ENCODE peak calls at places on chromosome 21, in eight cellular contexts. One of them, this sample, is unnamed.

GRCh38 chr21:34576043-34576466 is 38.9 kb downstream of the RCAN1 start:
- DNase-seq in CD8-positive, alpha-beta memory T cell: no peak
- DNase-seq in mesenchymal stem cell: no peak
- DNase-seq in stomach: no peak
- DNase-seq in body of pancreas: no peak
- DNase-seq in transverse colon: no peak
- DNase-seq in Peyer's patch: no peak
- DNase-seq in PC-3: no peak
- DNase-seq in this sample: no peak

GRCh38 chr21:17636711-17637110 is 24.0 kb upstream of the BTG3 start:
- DNase-seq in CD8-positive, alpha-beta memory T cell: no peak
- DNase-seq in mesenchymal stem cell: no peak
- DNase-seq in stomach: no peak
- DNase-seq in body of pancreas: no peak
- DNase-seq in transverse colon: no peak
- DNase-seq in Peyer's patch: no peak
- DNase-seq in PC-3: no peak
- DNase-seq in this sample: no peak

GRCh38 chr21:27480841-27481261 is 514.0 kb upstream of the ADAMTS5 start:
- DNase-seq in CD8-positive, alpha-beta memory T cell: no peak
- DNase-seq in mesenchymal stem cell: peak; percentile 29
- DNase-seq in stomach: no peak
- DNase-seq in body of pancreas: no peak
- DNase-seq in transverse colon: no peak
- DNase-seq in Peyer's patch: no peak
- DNase-seq in PC-3: peak; percentile 17
- DNase-seq in this sample: no peak

GRCh38 chr21:34695434-34695833 is 26.6 kb downstream of the CLIC6 start:
- DNase-seq in CD8-positive, alpha-beta memory T cell: no peak
- DNase-seq in mesenchymal stem cell: peak; percentile 20
- DNase-seq in stomach: no peak
- DNase-seq in body of pancreas: no peak
- DNase-seq in transverse colon: no peak
- DNase-seq in Peyer's patch: no peak
- DNase-seq in PC-3: no peak
- DNase-seq in this sample: no peak

GRCh38 chr21:46425566-46425965 is 33.1 kb upstream of the DIP2A start:
- DNase-seq in CD8-positive, alpha-beta memory T cell: peak; percentile 91
- DNase-seq in mesenchymal stem cell: no peak
- DNase-seq in stomach: no peak
- DNase-seq in body of pancreas: no peak
- DNase-seq in transverse colon: no peak
- DNase-seq in Peyer's patch: no peak
- DNase-seq in PC-3: no peak
- DNase-seq in this sample: no peak

GRCh38 chr21:16194851-16195251 is 465.1 kb downstream of the USP25 start:
- DNase-seq in CD8-positive, alpha-beta memory T cell: no peak
- DNase-seq in mesenchymal stem cell: peak; percentile 22
- DNase-seq in stomach: no peak
- DNase-seq in body of pancreas: no peak
- DNase-seq in transverse colon: no peak
- DNase-seq in Peyer's patch: no peak
- DNase-seq in PC-3: no peak
- DNase-seq in this sample: no peak

GRCh38 chr21:16086121-16086520 is 356.3 kb downstream of the USP25 start:
- DNase-seq in CD8-positive, alpha-beta memory T cell: no peak
- DNase-seq in mesenchymal stem cell: no peak
- DNase-seq in stomach: no peak
- DNase-seq in body of pancreas: no peak
- DNase-seq in transverse colon: no peak
- DNase-seq in Peyer's patch: no peak
- DNase-seq in PC-3: peak; percentile 49
- DNase-seq in this sample: no peak

GRCh38 chr21:42980959-42981523 is 6.7 kb downstream of the PKNOX1 start:
- DNase-seq in CD8-positive, alpha-beta memory T cell: no peak
- DNase-seq in mesenchymal stem cell: no peak
- DNase-seq in stomach: no peak
- DNase-seq in body of pancreas: no peak
- DNase-seq in transverse colon: no peak
- DNase-seq in Peyer's patch: no peak
- DNase-seq in PC-3: no peak
- DNase-seq in this sample: no peak

GRCh38 chr21:34808569-34809204 is 139.9 kb downstream of the CLIC6 start:
- DNase-seq in CD8-positive, alpha-beta memory T cell: no peak
- DNase-seq in mesenchymal stem cell: peak; percentile 88
- DNase-seq in stomach: no peak
- DNase-seq in body of pancreas: no peak
- DNase-seq in transverse colon: no peak
- DNase-seq in Peyer's patch: no peak
- DNase-seq in PC-3: no peak
- DNase-seq in this sample: no peak

GRCh38 chr21:33861125-33861524 is 54.5 kb downstream of the ATP5PO start:
- DNase-seq in CD8-positive, alpha-beta memory T cell: no peak
- DNase-seq in mesenchymal stem cell: no peak
- DNase-seq in stomach: no peak
- DNase-seq in body of pancreas: no peak
- DNase-seq in transverse colon: no peak
- DNase-seq in Peyer's patch: no peak
- DNase-seq in PC-3: no peak
- DNase-seq in this sample: no peak

GRCh38 chr21:36087362-36088138 is 17.7 kb downstream of the CBR1 start:
- DNase-seq in CD8-positive, alpha-beta memory T cell: no peak
- DNase-seq in mesenchymal stem cell: no peak
- DNase-seq in stomach: no peak
- DNase-seq in body of pancreas: no peak
- DNase-seq in transverse colon: no peak
- DNase-seq in Peyer's patch: no peak
- DNase-seq in PC-3: no peak
- DNase-seq in this sample: no peak
- H3K4me1 ChIP-seq in CD8-positive, alpha-beta memory T cell: no peaks in the 10 kb centered on the region
- H3K4me1 ChIP-seq in mesenchymal stem cell: no peaks in the 10 kb centered on the region
- H3K4me1 ChIP-seq in stomach: no peaks in the 10 kb centered on the region
- H3K4me1 ChIP-seq in body of pancreas: no peaks in the 10 kb centered on the region
- H3K4me1 ChIP-seq in transverse colon: no peaks in the 10 kb centered on the region
- H3K4me1 ChIP-seq in Peyer's patch: no peaks in the 10 kb centered on the region
- H3K4me1 ChIP-seq in PC-3: no peaks in the 10 kb centered on the region
- H3K4me1 ChIP-seq in this sample: no peaks in the 10 kb centered on the region

DNA sequence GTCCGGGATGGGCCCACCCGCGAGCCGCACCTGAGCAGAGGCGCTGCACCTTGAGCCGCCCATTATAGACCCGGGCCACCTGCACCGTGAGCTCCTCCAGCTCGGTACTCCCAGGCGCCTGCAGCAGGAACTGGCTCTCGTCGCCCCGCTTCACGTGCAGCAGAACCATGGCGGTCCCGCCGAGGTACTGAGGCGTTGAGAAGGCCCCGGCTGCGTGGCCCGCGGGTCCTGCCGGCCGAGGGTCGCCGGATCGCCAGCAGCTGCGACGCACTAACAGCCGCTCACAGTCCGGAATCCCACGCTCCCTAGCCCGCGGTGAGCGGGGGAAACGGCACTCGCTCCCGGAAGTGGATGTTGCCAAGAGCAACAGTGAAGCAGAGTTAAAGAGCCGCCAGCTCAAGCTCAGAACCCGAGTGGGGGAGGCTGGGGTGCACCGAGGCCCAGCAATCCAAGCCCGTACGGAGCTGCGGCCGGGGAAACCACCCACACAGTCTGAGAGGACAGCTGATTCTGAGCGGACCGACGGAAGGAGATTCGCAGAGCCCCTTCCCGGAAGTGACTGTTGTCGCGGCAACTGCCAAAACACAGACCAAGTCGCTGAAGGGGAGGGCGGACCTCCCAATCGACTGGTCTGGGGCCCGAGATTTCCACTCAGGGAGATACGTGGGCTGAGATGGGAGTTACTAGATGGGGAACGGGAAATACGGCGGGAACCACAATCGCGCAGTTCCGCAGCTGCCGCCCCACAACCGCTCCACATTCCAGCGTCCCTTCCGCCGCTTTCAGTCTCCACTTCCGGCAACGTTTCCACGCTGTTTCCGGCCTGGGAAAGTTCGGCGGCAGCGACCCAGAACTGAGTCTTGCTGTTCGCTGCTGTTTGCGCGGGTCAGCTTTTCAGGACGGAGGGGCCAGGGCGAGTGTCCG is at the start of gene CFAP298:
- DNase-seq in CD8-positive, alpha-beta memory T cell: peak; percentile 94
- DNase-seq in mesenchymal stem cell: peak; percentile 98
- DNase-seq in stomach: peak; percentile 83
- DNase-seq in body of pancreas: peak; percentile 80
- DNase-seq in transverse colon: peak; percentile 88
- DNase-seq in Peyer's patch: peak; percentile 90
- DNase-seq in PC-3: peak; percentile 89
- DNase-seq in this sample: peak; percentile 92
- H3K4me3 ChIP-seq in CD8-positive, alpha-beta memory T cell: peak within 1 kb of the TSS; percentile 97
- H3K4me3 ChIP-seq in mesenchymal stem cell: peak within 1 kb of the TSS; percentile 95
- H3K4me3 ChIP-seq in stomach: peak within 1 kb of the TSS; percentile 96
- H3K4me3 ChIP-seq in body of pancreas: peak within 1 kb of the TSS; percentile 95
- H3K4me3 ChIP-seq in transverse colon: peak within 1 kb of the TSS; percentile 96
- H3K4me3 ChIP-seq in Peyer's patch: peak within 1 kb of the TSS; percentile 83
- H3K4me3 ChIP-seq in PC-3: peak within 1 kb of the TSS; percentile 97
- H3K4me3 ChIP-seq in this sample: peak within 1 kb of the TSS; percentile 90

GRCh38 chr21:14866859-14867560 is 197.8 kb downstream of the NRIP1 start:
- DNase-seq in CD8-positive, alpha-beta memory T cell: no peak
- DNase-seq in mesenchymal stem cell: no peak
- DNase-seq in stomach: no peak
- DNase-seq in body of pancreas: no peak
- DNase-seq in transverse colon: no peak
- DNase-seq in Peyer's patch: no peak
- DNase-seq in PC-3: no peak
- DNase-seq in this sample: no peak
- H3K4me1 ChIP-seq in CD8-positive, alpha-beta memory T cell: no peaks in the 10 kb centered on the region
- H3K4me1 ChIP-seq in mesenchymal stem cell: no peaks in the 10 kb centered on the region
- H3K4me1 ChIP-seq in stomach: peaks cover 35% of the 10 kb centered on the region
- H3K4me1 ChIP-seq in body of pancreas: peaks cover 17% of the 10 kb centered on the region
- H3K4me1 ChIP-seq in transverse colon: peaks cover 72% of the 10 kb centered on the region
- H3K4me1 ChIP-seq in Peyer's patch: peaks cover 7% of the 10 kb centered on the region
- H3K4me1 ChIP-seq in PC-3: peaks cover 48% of the 10 kb centered on the region
- H3K4me1 ChIP-seq in this sample: no peaks in the 10 kb centered on the region

GRCh38 chr21:28883931-28884330 is 108.7 kb downstream of the LTN1 start:
- DNase-seq in CD8-positive, alpha-beta memory T cell: no peak
- DNase-seq in mesenchymal stem cell: no peak
- DNase-seq in stomach: no peak
- DNase-seq in body of pancreas: no peak
- DNase-seq in transverse colon: no peak
- DNase-seq in Peyer's patch: no peak
- DNase-seq in PC-3: no peak
- DNase-seq in this sample: no peak
- H3K4me3 ChIP-seq in CD8-positive, alpha-beta memory T cell: no peak overlapping the region
- H3K4me3 ChIP-seq in mesenchymal stem cell: peak overlapping the region; percentile 87
- H3K4me3 ChIP-seq in stomach: no peak overlapping the region
- H3K4me3 ChIP-seq in body of pancreas: no peak overlapping the region
- H3K4me3 ChIP-seq in transverse colon: peak overlapping the region; percentile 60
- H3K4me3 ChIP-seq in Peyer's patch: no peak overlapping the region
- H3K4me3 ChIP-seq in PC-3: peak overlapping the region; percentile 72
- H3K4me3 ChIP-seq in this sample: no peak overlapping the region

DNA sequence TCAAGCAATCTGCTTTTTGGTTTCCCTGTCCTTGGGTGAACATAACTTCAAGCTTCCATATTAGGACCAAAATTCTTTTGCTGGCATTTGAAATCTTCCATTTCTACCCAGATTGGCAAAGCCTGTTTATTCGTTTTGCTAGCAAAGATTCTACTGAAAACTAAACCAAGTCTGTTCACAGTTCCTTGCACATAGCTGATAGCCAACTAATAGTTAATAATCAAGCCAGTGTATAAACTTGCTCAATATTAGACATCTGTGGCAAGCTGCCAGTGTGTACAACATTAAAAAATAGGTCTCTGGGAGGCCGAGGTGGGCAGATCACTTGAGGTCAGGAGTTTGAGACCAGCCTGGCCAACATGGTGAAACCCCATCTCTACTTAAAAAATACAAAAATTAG is 6.3 kb downstream of the APP start:
- DNase-seq in CD8-positive, alpha-beta memory T cell: no peak
- DNase-seq in mesenchymal stem cell: no peak
- DNase-seq in stomach: no peak
- DNase-seq in body of pancreas: peak; percentile 57
- DNase-seq in transverse colon: no peak
- DNase-seq in Peyer's patch: no peak
- DNase-seq in PC-3: no peak
- DNase-seq in this sample: no peak
- H3K4me1 ChIP-seq in CD8-positive, alpha-beta memory T cell: peaks cover 5% of the 10 kb centered on the region
- H3K4me1 ChIP-seq in mesenchymal stem cell: peaks cover 8% of the 10 kb centered on the region
- H3K4me1 ChIP-seq in stomach: peaks cover 72% of the 10 kb centered on the region
- H3K4me1 ChIP-seq in body of pancreas: peaks cover 63% of the 10 kb centered on the region
- H3K4me1 ChIP-seq in transverse colon: peaks cover 58% of the 10 kb centered on the region
- H3K4me1 ChIP-seq in Peyer's patch: no peaks in the 10 kb centered on the region
- H3K4me1 ChIP-seq in PC-3: peaks cover 51% of the 10 kb centered on the region
- H3K4me1 ChIP-seq in this sample: no peaks in the 10 kb centered on the region

GRCh38 chr21:31553926-31554325 is 105.6 kb upstream of the SOD1 start:
- DNase-seq in CD8-positive, alpha-beta memory T cell: no peak
- DNase-seq in mesenchymal stem cell: no peak
- DNase-seq in stomach: no peak
- DNase-seq in body of pancreas: no peak
- DNase-seq in transverse colon: no peak
- DNase-seq in Peyer's patch: no peak
- DNase-seq in PC-3: no peak
- DNase-seq in this sample: no peak
- H3K4me3 ChIP-seq in CD8-positive, alpha-beta memory T cell: no peak overlapping the region
- H3K4me3 ChIP-seq in mesenchymal stem cell: no peak overlapping the region
- H3K4me3 ChIP-seq in stomach: no peak overlapping the region
- H3K4me3 ChIP-seq in body of pancreas: no peak overlapping the region
- H3K4me3 ChIP-seq in transverse colon: no peak overlapping the region
- H3K4me3 ChIP-seq in Peyer's patch: no peak overlapping the region
- H3K4me3 ChIP-seq in PC-3: no peak overlapping the region
- H3K4me3 ChIP-seq in this sample: no peak overlapping the region

GRCh38 chr21:45126085-45126687 is 51.8 kb downstream of the ADARB1 start:
- DNase-seq in CD8-positive, alpha-beta memory T cell: no peak
- DNase-seq in mesenchymal stem cell: no peak
- DNase-seq in stomach: no peak
- DNase-seq in body of pancreas: no peak
- DNase-seq in transverse colon: no peak
- DNase-seq in Peyer's patch: no peak
- DNase-seq in PC-3: no peak
- DNase-seq in this sample: no peak
- H3K4me1 ChIP-seq in CD8-positive, alpha-beta memory T cell: peaks cover 4% of the 10 kb centered on the region
- H3K4me1 ChIP-seq in mesenchymal stem cell: peaks cover 11% of the 10 kb centered on the region
- H3K4me1 ChIP-seq in stomach: peaks cover 35% of the 10 kb centered on the region
- H3K4me1 ChIP-seq in body of pancreas: no peaks in the 10 kb centered on the region
- H3K4me1 ChIP-seq in transverse colon: peaks cover 46% of the 10 kb centered on the region
- H3K4me1 ChIP-seq in Peyer's patch: peaks cover 3% of the 10 kb centered on the region
- H3K4me1 ChIP-seq in PC-3: peaks cover 32% of the 10 kb centered on the region
- H3K4me1 ChIP-seq in this sample: no peaks in the 10 kb centered on the region

GRCh38 chr21:41933259-41934079 is 20.3 kb downstream of the C2CD2 start:
- DNase-seq in CD8-positive, alpha-beta memory T cell: no peak
- DNase-seq in mesenchymal stem cell: peak; percentile 66
- DNase-seq in stomach: no peak
- DNase-seq in body of pancreas: no peak
- DNase-seq in transverse colon: no peak
- DNase-seq in Peyer's patch: no peak
- DNase-seq in PC-3: peak; percentile 85
- DNase-seq in this sample: no peak
- H3K4me3 ChIP-seq in CD8-positive, alpha-beta memory T cell: no peak overlapping the region
- H3K4me3 ChIP-seq in mesenchymal stem cell: peak overlapping the region; percentile 73
- H3K4me3 ChIP-seq in stomach: peak overlapping the region; percentile 30
- H3K4me3 ChIP-seq in body of pancreas: no peak overlapping the region
- H3K4me3 ChIP-seq in transverse colon: peak overlapping the region; percentile 33
- H3K4me3 ChIP-seq in Peyer's patch: no peak overlapping the region
- H3K4me3 ChIP-seq in PC-3: peak overlapping the region; percentile 63
- H3K4me3 ChIP-seq in this sample: no peak overlapping the region

This sample was measured in right lobe of liver.